ENCODE peak calls at places on chromosomes 16 and 17, in eight cellular contexts. K, Q, B, F, V, D, A and O are unnamed samples. For H3K9me3, the result is how much of the 10 kb centered on the place peaks cover.

GRCh38 chr16:11677451-11677951 is 9.2 kb downstream of the SNN start:
- DNase-seq in Q (no peak), V (no peak), A (peak), D (no peak), K (no peak), B (no peak), F (no peak), O (no peak)

GRCh38 chr17:7440113-7440822 is 956 bp downstream of the FGF11 start:
- DNase-seq in B (peak), D (peak), Q (peak), F (no peak), K (peak), A (peak), V (peak), O (no peak)

GRCh38 chr16:61829631-61830030 is 206.6 kb downstream of the CDH8 start:
- DNase-seq in B (peak), F (no peak), D (no peak), V (no peak), Q (no peak), K (no peak), A (no peak), O (no peak)

GRCh38 chr16:49352923-49353322 is 20.7 kb upstream of the C16orf78 start:
- DNase-seq in Q (no peak), K (no peak), A (no peak), V (no peak), B (peak), D (no peak), F (no peak), O (no peak)

GRCh38 chr17:75909812-75910274 is 5.2 kb upstream of the MRPL38 start:
- DNase-seq in Q (no peak), V (no peak), A (no peak), B (no peak), K (no peak), D (peak), F (no peak), O (no peak)

GRCh38 chr17:79843917-79844815 is 4.9 kb upstream of the CBX4 start:
- DNase-seq in F (no peak), D (peak), B (peak), V (no peak), K (peak), Q (no peak), A (peak), O (no peak)

GRCh38 chr16:23512168-23512695 is 1.9 kb upstream of the GGA2 start:
- DNase-seq in B (no peak), F (no peak), D (no peak), V (no peak), A (no peak), Q (no peak), K (no peak), O (no peak)

GRCh38 chr16:54454616-54455015 is 168.0 kb upstream of the IRX3 start:
- DNase-seq in K (no peak), D (no peak), Q (no peak), B (no peak), A (no peak), F (no peak), V (no peak), O (no peak)

GRCh38 chr17:82947051-82947991 is 107.5 kb upstream of the ZNF750 start:
- DNase-seq in K (peak), D (peak), B (no peak), F (no peak), A (no peak), V (no peak), Q (no peak), O (no peak)
- H3K9me3 ChIP-seq in K (under half), D (under half), B (under half), F (under half), A (under half), V (under half), Q (under half), O (under half)

GRCh38 chr16:10447289-10447688 is 61.4 kb downstream of the ATF7IP2 start:
- DNase-seq in V (no peak), F (no peak), Q (no peak), K (no peak), A (no peak), B (peak), D (no peak), O (no peak)
- H3K9me3 ChIP-seq in V (under half), F (under half), Q (under half), K (under half), A (under half), B (under half), D (under half), O (under half)

GRCh38 chr17:54373970-54374369 is 526.7 kb upstream of the TOM1L1 start:
- DNase-seq in A (no peak), F (no peak), K (no peak), Q (no peak), D (no peak), V (no peak), B (no peak), O (no peak)
- H3K9me3 ChIP-seq in A (under half), F (under half), K (under half), Q (under half), D (under half), V (under half), B (under half), O (under half)

GRCh38 chr16:75026892-75027391 is 28.1 kb downstream of the ZNRF1 start:
- DNase-seq in D (no peak), Q (no peak), K (no peak), A (no peak), F (no peak), B (no peak), V (no peak), O (no peak)

GRCh38 chr16:75027520-75028300 is 28.9 kb downstream of the ZNRF1 start:
- DNase-seq in Q (no peak), B (no peak), F (no peak), A (no peak), V (no peak), D (no peak), K (no peak), O (no peak)

GRCh38 chr16:75032655-75033054 is 33.8 kb downstream of the ZNRF1 start:
- DNase-seq in V (no peak), Q (no peak), K (no peak), D (no peak), B (no peak), A (no peak), F (no peak), O (no peak)

GRCh38 chr16:75028544-75028943 is 29.7 kb downstream of the ZNRF1 start:
- DNase-seq in D (no peak), F (no peak), Q (no peak), V (no peak), K (no peak), B (no peak), A (no peak), O (no peak)

DNA sequence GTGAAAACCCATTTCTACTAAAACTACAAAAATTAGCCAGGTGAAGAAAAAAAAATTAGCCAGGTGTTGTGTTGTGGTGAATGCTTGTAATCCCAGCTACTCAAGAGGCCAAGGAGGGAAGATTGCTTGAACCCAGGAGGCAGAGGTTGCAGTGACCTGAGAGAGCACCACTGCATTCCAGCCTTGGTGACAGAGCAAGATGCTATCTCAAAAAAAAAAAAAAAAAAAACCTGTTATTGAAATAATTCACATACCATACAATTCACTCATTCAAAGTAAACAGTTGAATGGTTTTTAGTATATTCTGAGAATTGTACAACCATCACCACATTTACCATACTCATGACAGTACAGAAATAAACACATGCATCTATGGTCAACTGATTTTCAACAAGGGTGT is 31.0 kb downstream of the ZNRF1 start:
- DNase-seq in Q (no peak), K (no peak), V (no peak), B (no peak), A (no peak), D (no peak), F (no peak), O (no peak)
- H3K9me3 ChIP-seq in Q (under half), K (under half), V (under half), B (under half), A (under half), D (under half), F (under half), O (under half)

GRCh38 chr17:21146362-21147021 is 19.7 kb downstream of the DHRS7B start:
- DNase-seq in B (no peak), V (no peak), K (no peak), F (no peak), D (no peak), A (no peak), Q (no peak), O (no peak)

GRCh38 chr17:21140911-21141310 is 14.1 kb downstream of the DHRS7B start:
- DNase-seq in A (no peak), Q (no peak), F (no peak), B (no peak), V (no peak), K (no peak), D (no peak), O (no peak)

GRCh38 chr17:21149626-21150025 is 22.9 kb downstream of the DHRS7B start:
- DNase-seq in Q (no peak), K (no peak), B (no peak), V (no peak), F (no peak), D (no peak), A (no peak), O (no peak)

GRCh38 chr17:21143695-21144094 is 16.9 kb downstream of the DHRS7B start:
- DNase-seq in Q (no peak), A (no peak), B (no peak), F (no peak), K (no peak), D (no peak), V (no peak), O (no peak)
- H3K9me3 ChIP-seq in Q (under half), A (under half), B (under half), F (under half), K (under half), D (under half), V (under half), O (under half)

DNA sequence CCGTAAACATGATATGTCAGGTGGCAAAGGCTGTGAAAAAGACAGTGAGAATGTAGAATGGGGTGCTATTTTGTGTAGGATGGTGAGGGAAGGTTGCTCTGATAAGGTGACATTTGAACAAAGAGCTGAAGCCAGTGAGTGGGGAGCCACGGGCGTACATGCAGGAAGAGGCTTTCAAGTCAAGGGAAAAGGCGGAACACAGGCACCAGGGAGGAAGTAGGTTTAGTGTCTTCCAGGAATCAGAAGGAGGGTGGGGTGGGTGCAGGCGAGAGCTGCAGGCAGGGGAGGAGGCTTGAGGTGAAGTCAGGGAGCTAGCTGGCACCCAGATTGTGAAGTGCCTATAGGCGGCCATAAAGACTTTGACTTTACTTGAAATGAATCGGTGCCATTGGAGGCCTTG is 14.1 kb downstream of the ZFP90 start:
- DNase-seq in A (no peak), K (no peak), V (no peak), D (no peak), B (no peak), F (no peak), Q (no peak), O (no peak)
- H3K9me3 ChIP-seq in A (under half), K (half or more), V (half or more), D (under half), B (under half), F (half or more), Q (under half), O (under half)

GRCh38 chr16:67672739-67673662 is 6.4 kb downstream of the C16orf86 start:
- DNase-seq in K (peak), B (peak), A (peak), D (no peak), F (no peak), Q (peak), V (peak), O (peak)

GRCh38 chr16:67672306-67672705 is 5.7 kb downstream of the C16orf86 start:
- DNase-seq in D (no peak), A (no peak), K (peak), B (no peak), F (no peak), Q (no peak), V (no peak), O (no peak)

GRCh38 chr16:67675579-67675935 is 8.9 kb downstream of the C16orf86 start:
- DNase-seq in V (no peak), K (no peak), F (no peak), D (no peak), A (no peak), B (no peak), Q (no peak), O (no peak)

GRCh38 chr16:67674851-67675578 is 8.4 kb downstream of the C16orf86 start:
- DNase-seq in Q (no peak), A (no peak), F (no peak), K (peak), B (no peak), V (no peak), D (no peak), O (no peak)

DNA sequence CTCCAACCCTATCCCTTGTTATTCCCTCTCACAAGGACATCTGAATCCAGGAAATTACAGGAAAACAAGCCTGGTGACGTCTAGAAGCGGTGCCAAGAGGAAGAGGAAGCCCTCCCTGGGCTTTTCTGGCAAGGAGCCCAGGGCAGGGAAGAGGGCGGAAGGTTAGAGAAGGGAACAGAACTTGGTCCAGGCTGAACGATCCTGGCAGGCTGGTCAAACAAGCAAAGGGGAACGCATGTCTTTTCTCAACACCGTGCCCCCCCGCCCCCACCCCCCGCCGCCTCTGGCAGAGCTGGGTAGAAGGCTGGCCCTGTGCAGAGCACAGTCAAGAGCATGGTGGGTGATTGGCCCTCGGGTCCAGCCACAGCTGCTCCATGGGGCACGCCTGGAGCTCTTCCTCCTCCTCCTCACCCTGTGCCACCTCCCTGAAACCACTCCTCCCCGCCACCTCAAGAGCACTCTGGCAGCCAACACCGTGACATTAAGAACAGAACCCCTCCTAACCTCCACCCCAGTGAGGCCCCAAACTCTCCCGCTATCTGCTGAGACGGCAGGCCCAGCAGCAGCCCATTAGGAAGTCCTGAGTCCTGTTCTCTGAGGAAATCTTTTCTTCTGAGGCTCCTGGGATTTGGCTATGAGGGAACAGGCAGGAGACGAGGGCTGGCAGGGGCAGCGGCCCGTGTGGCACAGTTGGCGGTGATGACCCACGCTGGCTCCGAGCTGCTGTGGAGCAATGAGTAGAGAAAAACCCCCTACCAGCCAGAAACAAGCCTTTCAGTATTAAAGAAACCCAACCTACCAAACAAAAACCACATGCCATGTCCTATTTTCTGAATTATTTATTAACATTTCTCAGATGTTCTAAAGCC is 7.3 kb downstream of the C16orf86 start:
- DNase-seq in A (peak), D (no peak), B (no peak), F (no peak), K (peak), Q (no peak), V (no peak), O (no peak)
- H3K9me3 ChIP-seq in A (under half), D (under half), B (under half), F (under half), K (under half), Q (under half), V (under half), O (under half)

DNA sequence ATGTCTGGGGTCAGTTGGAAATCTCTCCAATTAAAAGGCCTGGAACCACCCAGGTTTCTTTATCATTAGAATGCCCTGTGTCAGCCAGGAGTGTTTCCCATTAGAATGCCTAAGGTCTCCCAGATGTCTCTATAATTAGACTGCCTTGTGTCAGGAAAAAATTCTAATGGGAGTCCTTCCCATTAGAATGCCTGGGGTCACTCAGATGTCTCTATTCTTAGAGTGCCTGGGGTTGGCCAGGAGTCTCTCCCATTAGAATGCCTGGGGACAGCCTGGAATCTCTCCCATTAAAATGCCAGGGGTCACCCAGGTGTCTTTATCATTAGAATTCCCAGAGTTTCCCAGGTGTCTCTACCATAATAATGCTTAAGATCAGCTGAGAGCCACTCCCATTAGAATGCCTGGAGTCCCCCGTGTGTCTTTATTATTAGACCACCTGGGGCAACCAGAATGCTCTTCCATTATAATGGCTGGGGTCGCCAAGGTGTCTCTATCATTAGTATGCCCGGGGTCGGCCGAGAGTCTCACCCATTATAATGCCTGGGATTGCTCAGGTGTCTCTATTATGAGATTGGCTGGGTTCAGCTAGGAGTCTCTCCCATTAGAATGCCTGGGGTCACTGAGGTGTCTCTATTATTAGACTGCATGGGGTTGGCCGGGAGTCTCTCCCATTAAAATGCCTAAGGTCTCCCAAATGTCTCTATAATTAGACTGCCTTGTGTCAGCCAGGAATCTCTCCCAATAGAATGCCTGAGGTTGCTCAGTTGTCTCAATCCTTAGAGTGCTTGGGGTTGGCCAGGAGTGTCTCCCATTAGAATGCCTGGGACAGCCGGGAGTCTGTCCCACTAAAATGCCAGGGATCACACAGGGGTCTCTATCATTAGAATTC is 2254.6 kb downstream of the TP53TG3F start:
- DNase-seq in V (no peak), K (no peak), A (no peak), B (no peak), D (no peak), Q (no peak), F (no peak), O (no peak)
- H3K9me3 ChIP-seq in V (under half), K (under half), A (under half), B (under half), D (under half), Q (under half), F (under half), O (under half)

GRCh38 chr16:64898159-64898558 is 223.7 kb downstream of the CDH11 start:
- DNase-seq in D (no peak), K (no peak), F (no peak), V (no peak), A (no peak), B (no peak), Q (no peak), O (no peak)

GRCh38 chr16:64893386-64893785 is 228.5 kb downstream of the CDH11 start:
- DNase-seq in K (no peak), F (no peak), Q (no peak), B (no peak), A (no peak), V (no peak), D (no peak), O (no peak)

DNA sequence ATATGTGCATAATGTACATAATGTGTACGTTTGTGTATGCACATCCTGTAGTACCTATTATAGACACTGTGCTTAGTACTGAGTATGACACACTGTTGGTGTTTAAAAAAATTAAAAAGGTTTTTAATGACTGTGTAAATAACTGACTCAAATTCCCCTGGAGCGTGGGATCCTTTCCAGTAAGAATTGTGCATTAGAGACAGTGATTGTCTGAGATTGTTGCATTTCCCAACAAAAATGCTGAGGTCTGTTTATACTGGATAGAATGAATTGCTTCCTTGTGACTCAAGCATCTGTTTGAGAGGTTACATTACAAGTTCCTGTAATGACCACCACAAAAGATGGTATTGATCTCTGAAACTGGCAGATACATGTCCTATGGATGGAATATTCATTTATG is 229.0 kb downstream of the CDH11 start:
- DNase-seq in F (no peak), D (no peak), Q (no peak), B (no peak), V (no peak), K (no peak), A (no peak), O (no peak)
- H3K9me3 ChIP-seq in F (under half), D (under half), Q (under half), B (under half), V (under half), K (under half), A (under half), O (under half)